ENCODE peak calls at places on chromosomes 1 and 21, in nine cellular contexts. N, S, V, I, A, O, J, K and R are unnamed samples.
A peak's percentile ranks its signal among the peaks of the same experiment; 100 is the strongest.

GRCh38 chr1:9929431-9930385 is 13.5 kb downstream of the LZIC start:
- DNase-seq in O (no peak), A (no peak), I (peak; percentile 70), J (no peak), N (no peak), V (no peak), K (peak; percentile 52), S (peak; percentile 93), R (no peak)

GRCh38 chr1:164588388-164589341 is 29.7 kb downstream of the PBX1 start:
- DNase-seq in K (no peak), V (peak; percentile 60), S (peak; percentile 81), A (peak; percentile 63), O (no peak), N (peak; percentile 86), I (peak; percentile 61), J (no peak), R (no peak)

GRCh38 chr1:91913018-91913417 is 27.1 kb upstream of the TGFBR3 start:
- DNase-seq in I (no peak), V (no peak), S (no peak), O (no peak), K (no peak), N (no peak), J (no peak), A (no peak), R (no peak)

GRCh38 chr21:34279285-34279684 is 84.5 kb upstream of the KCNE2 start:
- DNase-seq in S (no peak), O (no peak), V (no peak), I (no peak), J (no peak), K (no peak), A (no peak), N (no peak), R (no peak)

GRCh38 chr1:24900486-24900849 is 29.6 kb downstream of the RUNX3 start:
- DNase-seq in A (no peak), N (no peak), V (no peak), I (no peak), S (no peak), O (peak; percentile 60), K (no peak), J (no peak), R (no peak)

GRCh38 chr1:245978915-245979314 is 528.2 kb downstream of the SMYD3 start:
- DNase-seq in A (no peak), K (no peak), N (no peak), J (no peak), V (no peak), O (no peak), I (no peak), S (no peak), R (no peak)

GRCh38 chr1:93817819-93818569 is 61.0 kb downstream of the DNTTIP2 start:
- DNase-seq in S (no peak), V (no peak), O (no peak), K (no peak), I (no peak), A (peak; percentile 20), N (no peak), J (no peak), R (no peak)

GRCh38 chr21:33135925-33136324 is 66.0 kb downstream of the OLIG1 start:
- DNase-seq in J (no peak), S (no peak), A (no peak), O (no peak), N (no peak), V (no peak), I (no peak), K (no peak), R (no peak)

DNA sequence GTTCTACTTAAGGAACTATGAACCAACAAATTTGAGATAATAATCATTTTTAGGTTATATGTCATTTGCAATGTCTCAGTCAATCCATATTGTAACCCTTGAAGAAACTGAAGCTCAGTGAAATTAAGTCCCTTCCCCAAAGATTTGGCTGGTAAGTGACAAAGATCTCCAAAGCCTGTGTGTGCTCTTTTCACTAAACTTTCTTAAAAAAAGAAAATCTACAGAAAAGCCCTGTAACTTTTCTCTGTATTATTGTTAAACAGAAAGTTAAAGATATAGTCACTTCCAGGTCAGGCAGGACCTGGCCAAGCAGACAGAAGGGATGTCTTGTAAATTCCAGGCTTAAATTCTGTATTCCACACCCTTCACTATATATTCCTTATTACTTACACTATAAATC is 1.5 kb downstream of the LIX1L start:
- DNase-seq in K (no peak), O (no peak), I (no peak), V (no peak), N (no peak), J (no peak), A (no peak), S (no peak), R (no peak)
- H3K4me1 ChIP-seq in K (peaks cover 7% of the 10 kb centered on the region), O (peaks cover 65% of the 10 kb centered on the region), I (no peaks in the 10 kb centered on the region), V (peaks cover 30% of the 10 kb centered on the region), N (peaks cover 25% of the 10 kb centered on the region), J (peaks cover 70% of the 10 kb centered on the region), A (peaks cover 38% of the 10 kb centered on the region), S (peaks cover 8% of the 10 kb centered on the region), R (peaks cover 38% of the 10 kb centered on the region)

GRCh38 chr21:43289442-43289841 is 120.6 kb downstream of the CRYAA start:
- DNase-seq in A (no peak), S (no peak), V (peak; percentile 24), N (peak; percentile 21), O (no peak), J (no peak), I (no peak), K (no peak), R (no peak)

GRCh38 chr21:43291347-43291950 is 122.6 kb downstream of the CRYAA start:
- DNase-seq in I (no peak), K (no peak), V (no peak), N (peak; percentile 31), A (no peak), J (no peak), S (no peak), O (no peak), R (no peak)

GRCh38 chr21:43292041-43292865 is 123.4 kb downstream of the CRYAA start:
- DNase-seq in S (no peak), I (no peak), J (no peak), N (peak; percentile 39), A (no peak), V (no peak), K (no peak), O (no peak), R (no peak)

GRCh38 chr21:43289966-43290365 is 121.2 kb downstream of the CRYAA start:
- DNase-seq in I (no peak), N (peak; percentile 36), O (no peak), S (no peak), A (no peak), V (no peak), J (no peak), K (no peak), R (no peak)

DNA sequence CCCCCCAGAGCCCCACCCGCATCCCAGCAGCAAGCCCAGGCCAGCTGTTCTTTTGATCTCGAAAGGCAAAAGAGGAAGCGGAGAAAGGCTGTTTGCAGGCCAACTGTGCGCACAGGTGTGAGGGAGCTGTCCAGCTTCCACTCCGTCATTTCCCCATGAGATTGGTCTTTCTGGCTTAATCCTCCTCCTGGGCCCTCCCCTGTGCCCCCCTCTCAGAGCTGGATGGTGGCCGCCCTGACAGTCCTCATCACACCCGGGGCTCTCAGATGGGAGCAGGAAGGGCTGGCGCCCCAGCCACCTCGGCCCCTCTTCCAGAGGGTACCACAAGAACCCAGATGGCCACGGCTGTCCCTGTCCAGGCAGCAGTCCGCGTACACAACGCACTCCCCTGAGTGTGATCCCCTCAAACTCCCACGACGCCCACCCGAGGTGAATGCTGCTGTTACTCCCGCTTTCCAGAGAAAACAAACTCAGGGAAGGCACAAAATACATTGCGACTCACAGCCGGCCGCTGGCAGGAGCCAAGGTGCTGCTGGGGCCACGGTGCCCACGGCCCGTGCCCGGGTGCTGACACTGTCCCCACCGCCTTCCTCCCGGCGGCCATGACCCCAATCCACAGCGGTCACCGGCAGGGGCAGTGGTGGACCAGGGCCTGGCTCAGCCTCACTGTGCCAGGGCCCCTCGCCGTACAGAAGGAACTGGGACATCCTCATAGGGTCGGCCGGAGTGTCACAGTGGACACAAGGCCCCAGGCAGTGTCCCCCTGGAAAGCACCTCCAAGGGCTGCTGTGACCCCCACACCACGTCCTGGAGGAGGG is 121.9 kb downstream of the CRYAA start:
- DNase-seq in I (no peak), S (peak; percentile 82), K (no peak), O (no peak), V (no peak), J (no peak), N (peak; percentile 33), A (no peak), R (no peak)
- H3K4me1 ChIP-seq in I (no peaks in the 10 kb centered on the region), S (peaks cover 35% of the 10 kb centered on the region), K (peaks cover 4% of the 10 kb centered on the region), O (no peaks in the 10 kb centered on the region), V (peaks cover 16% of the 10 kb centered on the region), J (no peaks in the 10 kb centered on the region), N (no peaks in the 10 kb centered on the region), A (no peaks in the 10 kb centered on the region), R (no peaks in the 10 kb centered on the region)

DNA sequence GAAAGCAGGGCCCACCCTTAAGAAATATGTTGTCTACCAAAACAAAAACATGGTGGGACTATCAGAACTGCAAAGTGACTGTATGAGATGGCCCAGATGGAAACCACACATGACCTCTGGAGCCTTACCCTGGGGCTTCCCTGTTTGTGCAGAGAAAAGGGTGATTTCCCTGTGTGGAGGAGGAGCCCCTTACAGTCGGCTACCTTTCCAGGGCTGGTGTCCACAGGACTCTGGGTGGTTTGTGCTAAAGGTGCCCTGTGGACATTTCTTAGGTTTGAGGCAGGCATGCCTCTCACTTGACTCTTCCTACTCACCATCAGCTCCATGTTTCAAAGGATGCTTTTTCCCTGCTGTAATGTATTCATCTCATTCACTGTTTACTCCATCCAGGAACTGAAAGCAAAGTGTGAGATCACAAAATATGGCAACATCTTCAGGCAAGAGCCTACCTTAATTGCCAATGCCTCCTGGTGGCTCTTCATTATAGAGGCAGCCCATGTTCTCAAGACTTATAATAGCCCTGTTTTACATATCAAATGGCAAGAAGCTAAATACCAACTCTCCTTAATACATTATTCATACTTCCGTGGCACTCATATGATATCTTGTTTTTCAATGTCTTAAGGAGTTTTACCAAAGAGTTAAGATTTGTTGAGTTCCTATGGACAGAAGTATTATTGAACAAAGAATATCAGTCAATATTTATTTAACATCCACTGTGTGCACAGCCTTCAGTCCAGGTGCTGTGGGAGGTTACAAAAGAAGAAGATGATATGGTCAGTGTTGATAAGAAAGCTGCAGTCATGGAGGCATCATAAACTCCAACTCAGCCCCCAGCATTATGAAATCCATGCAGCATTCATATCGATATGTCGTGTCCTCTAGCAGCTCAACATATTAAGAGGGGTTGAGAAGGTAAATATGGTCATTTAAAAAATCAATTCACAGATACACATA is 15.4 kb upstream of the TFF3 start:
- DNase-seq in K (no peak), J (no peak), V (no peak), N (no peak), I (no peak), S (no peak), O (no peak), A (no peak), R (no peak)
- H3K4me1 ChIP-seq in K (no peaks in the 10 kb centered on the region), J (no peaks in the 10 kb centered on the region), V (no peaks in the 10 kb centered on the region), N (no peaks in the 10 kb centered on the region), I (peaks cover 5% of the 10 kb centered on the region), S (peaks cover 4% of the 10 kb centered on the region), O (no peaks in the 10 kb centered on the region), A (no peaks in the 10 kb centered on the region), R (no peaks in the 10 kb centered on the region)

GRCh38 chr1:68220420-68220819 is 11.9 kb downstream of the WLS start:
- DNase-seq in V (no peak), S (no peak), K (no peak), I (no peak), N (no peak), J (no peak), O (no peak), A (no peak), R (no peak)

GRCh38 chr1:68218485-68218884 is 13.8 kb downstream of the WLS start:
- DNase-seq in K (peak; percentile 66), N (no peak), S (no peak), O (no peak), I (peak; percentile 47), J (no peak), V (no peak), A (no peak), R (no peak)

GRCh38 chr1:68221971-68222355 is 10.4 kb downstream of the WLS start:
- DNase-seq in K (no peak), J (no peak), V (no peak), I (no peak), O (no peak), A (no peak), N (no peak), S (no peak), R (no peak)

GRCh38 chr1:68223714-68224113 is 8.6 kb downstream of the WLS start:
- DNase-seq in N (no peak), A (no peak), J (no peak), K (no peak), S (no peak), V (no peak), I (no peak), O (no peak), R (no peak)

DNA sequence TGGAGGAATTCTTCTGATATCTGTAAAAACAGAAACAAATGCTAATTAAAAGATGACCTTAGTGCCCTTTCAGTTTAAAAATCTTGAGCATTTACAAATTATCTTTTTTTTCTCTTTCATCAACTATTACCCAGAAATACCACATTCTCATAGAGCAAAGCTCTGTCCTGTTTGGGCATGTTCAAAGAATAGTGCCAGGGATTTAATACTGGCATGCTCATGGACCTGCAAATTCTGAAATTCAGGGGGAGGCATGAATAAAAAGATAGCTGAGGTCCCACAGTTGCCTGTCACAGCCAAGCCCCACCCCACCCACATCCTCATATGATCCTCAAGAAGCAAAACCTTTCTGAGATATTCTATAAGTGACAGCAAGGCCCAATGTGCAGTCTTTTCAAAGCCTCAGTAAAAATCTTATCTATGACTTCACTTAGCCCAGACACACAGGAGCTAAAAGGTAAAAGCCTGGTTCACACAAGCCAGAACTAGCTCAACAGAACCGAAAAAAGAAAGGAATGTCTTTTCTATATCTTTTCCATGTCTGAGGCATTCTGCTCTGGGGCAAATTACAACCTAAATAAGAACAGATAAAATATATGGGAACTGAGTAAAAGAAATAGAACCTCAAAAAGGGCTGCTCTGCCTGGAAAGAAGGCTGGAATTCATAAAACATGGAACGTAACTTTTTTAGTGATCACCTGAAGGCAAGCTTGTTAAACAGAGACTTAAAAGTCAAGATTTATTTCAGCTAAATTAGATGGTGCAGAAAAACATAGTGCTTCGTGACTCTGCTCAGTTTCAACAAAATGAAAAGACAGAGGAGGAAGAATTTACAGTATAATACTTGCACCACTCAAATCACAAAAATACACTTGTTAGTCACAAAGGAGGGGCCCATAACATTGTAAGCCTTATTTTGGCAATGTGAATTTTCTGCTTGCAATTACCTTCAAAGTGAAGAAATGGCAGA is 11.0 kb downstream of the WLS start:
- DNase-seq in V (no peak), S (no peak), J (no peak), O (no peak), I (no peak), K (no peak), N (no peak), A (no peak), R (no peak)
- H3K4me1 ChIP-seq in V (no peaks in the 10 kb centered on the region), S (no peaks in the 10 kb centered on the region), J (no peaks in the 10 kb centered on the region), O (peaks cover 81% of the 10 kb centered on the region), I (no peaks in the 10 kb centered on the region), K (peaks cover 2% of the 10 kb centered on the region), N (no peaks in the 10 kb centered on the region), A (peaks cover 7% of the 10 kb centered on the region), R (peaks cover 36% of the 10 kb centered on the region)